ENCODE peak calls at places on chromosomes 12 and 14, in four cellular contexts. Y, E, J and K are unnamed samples.

GRCh38 chr14:68008491-68008890 is 188.9 kb downstream of the RAD51B start:
- DNase-seq in Y (no peak), E (no peak), J (no peak), K (peak)

GRCh38 chr12:56103066-56103711 is 1.2 kb upstream of the PA2G4 start:
- DNase-seq in Y (no peak), E (no peak), J (no peak), K (no peak)

GRCh38 chr12:127260531-127260930 is 1006.4 kb upstream of the TMEM132C start:
- DNase-seq in Y (peak), E (no peak), J (no peak), K (no peak)

GRCh38 chr12:25755681-25756260 is 202.7 kb upstream of the LMNTD1 start:
- DNase-seq in Y (peak), E (no peak), J (no peak), K (peak)

GRCh38 chr12:95497031-95497430 is 23.1 kb downstream of the METAP2 start:
- DNase-seq in Y (no peak), E (no peak), J (no peak), K (no peak)

GRCh38 chr12:121165316-121165715 is 32.6 kb downstream of the P2RX7 start:
- DNase-seq in Y (no peak), E (no peak), J (no peak), K (no peak)

GRCh38 chr12:835754-836493 is 83.5 kb downstream of the WNK1 start:
- DNase-seq in Y (no peak), E (no peak), J (no peak), K (no peak)

GRCh38 chr12:67982165-67982563 is 7.1 kb upstream of the IFNG-AS1 start:
- DNase-seq in Y (no peak), E (no peak), J (no peak), K (no peak)

GRCh38 chr14:93764211-93764659 is 24.1 kb downstream of the PRIMA1 start:
- DNase-seq in Y (peak), E (no peak), J (no peak), K (no peak)

GRCh38 chr12:15875863-15876262 is 6.3 kb upstream of the STRAP start:
- DNase-seq in Y (no peak), E (no peak), J (no peak), K (no peak)

GRCh38 chr12:613996-614726 is 49.1 kb downstream of the NINJ2 start:
- DNase-seq in Y (no peak), E (peak), J (no peak), K (peak)

GRCh38 chr14:87014854-87015253 is 978.1 kb downstream of the GALC start:
- DNase-seq in Y (no peak), E (no peak), J (no peak), K (peak)

GRCh38 chr14:61103541-61104339 is 122.7 kb downstream of the SLC38A6 start:
- DNase-seq in Y (peak), E (peak), J (peak), K (peak)

GRCh38 chr12:32499048-32499447 is 99.7 kb downstream of the FGD4 start:
- DNase-seq in Y (no peak), E (no peak), J (no peak), K (no peak)

GRCh38 chr14:35034440-35034833 is 11.6 kb upstream of the FAM177A1 start:
- DNase-seq in Y (no peak), E (no peak), J (no peak), K (peak)

GRCh38 chr12:98758331-98758730 is 113.2 kb downstream of the APAF1 start:
- DNase-seq in Y (peak), E (peak), J (no peak), K (no peak)

GRCh38 chr12:11545438-11546330 is 103.8 kb upstream of the ETV6 start:
- DNase-seq in Y (no peak), E (no peak), J (no peak), K (peak)

GRCh38 chr12:107458163-107458562 is 227.4 kb upstream of the PWP1 start:
- DNase-seq in Y (no peak), E (no peak), J (no peak), K (no peak)

GRCh38 chr12:90333384-90333783 is 621.6 kb downstream of the CCER1 start:
- DNase-seq in Y (no peak), E (no peak), J (no peak), K (no peak)

GRCh38 chr12:132262256-132263060 is 66.9 kb downstream of the GALNT9 start:
- DNase-seq in Y (no peak), E (no peak), J (no peak), K (no peak)

GRCh38 chr12:100715976-100716657 is 78.5 kb upstream of the ANO4 start:
- DNase-seq in Y (no peak), E (peak), J (no peak), K (peak)

GRCh38 chr14:99689266-99690236 is 5.5 kb downstream of the CYP46A1 start:
- DNase-seq in Y (no peak), E (no peak), J (no peak), K (no peak)

GRCh38 chr12:125092872-125093680 is 27.8 kb downstream of the AACS start:
- DNase-seq in Y (peak), E (peak), J (no peak), K (no peak)

GRCh38 chr12:80517655-80518054 is 73.6 kb downstream of the PTPRQ start:
- DNase-seq in Y (no peak), E (no peak), J (no peak), K (no peak)
- H4K5ac ChIP-seq in Y (no peak), E (no peak), J (no peak), K (no peak)

DNA sequence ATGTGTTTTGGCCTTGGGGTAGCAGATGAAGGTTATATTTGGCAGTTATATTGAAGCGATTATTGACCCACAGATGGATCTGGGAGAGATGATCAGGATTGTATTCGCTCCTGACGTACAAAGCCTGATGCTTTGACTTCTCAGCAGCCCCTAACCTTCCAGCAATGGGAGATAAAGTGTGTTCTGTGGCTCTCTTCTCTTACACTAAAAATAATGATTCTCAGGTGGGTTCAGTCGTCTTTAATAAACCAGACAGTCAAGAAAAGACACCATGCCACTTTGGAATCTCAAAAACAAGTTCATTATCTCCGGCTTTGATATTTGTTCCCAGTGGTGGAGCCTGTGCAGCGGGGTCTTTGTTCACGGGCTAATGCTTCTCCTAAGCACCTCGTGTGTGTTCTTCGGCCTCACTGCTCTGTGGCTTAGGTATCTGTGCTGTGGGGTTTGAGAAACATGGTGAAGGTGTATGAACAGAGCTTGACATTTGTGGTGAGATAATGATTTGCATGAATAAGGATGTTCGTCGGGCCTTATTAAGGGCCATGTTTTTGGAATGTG is 1.6 kb downstream of the ACVR1B start:
- DNase-seq in Y (no peak), E (no peak), J (no peak), K (no peak)
- H4K8ac ChIP-seq in Y (no peak), E (no peak), J (no peak), K (no peak)

DNA sequence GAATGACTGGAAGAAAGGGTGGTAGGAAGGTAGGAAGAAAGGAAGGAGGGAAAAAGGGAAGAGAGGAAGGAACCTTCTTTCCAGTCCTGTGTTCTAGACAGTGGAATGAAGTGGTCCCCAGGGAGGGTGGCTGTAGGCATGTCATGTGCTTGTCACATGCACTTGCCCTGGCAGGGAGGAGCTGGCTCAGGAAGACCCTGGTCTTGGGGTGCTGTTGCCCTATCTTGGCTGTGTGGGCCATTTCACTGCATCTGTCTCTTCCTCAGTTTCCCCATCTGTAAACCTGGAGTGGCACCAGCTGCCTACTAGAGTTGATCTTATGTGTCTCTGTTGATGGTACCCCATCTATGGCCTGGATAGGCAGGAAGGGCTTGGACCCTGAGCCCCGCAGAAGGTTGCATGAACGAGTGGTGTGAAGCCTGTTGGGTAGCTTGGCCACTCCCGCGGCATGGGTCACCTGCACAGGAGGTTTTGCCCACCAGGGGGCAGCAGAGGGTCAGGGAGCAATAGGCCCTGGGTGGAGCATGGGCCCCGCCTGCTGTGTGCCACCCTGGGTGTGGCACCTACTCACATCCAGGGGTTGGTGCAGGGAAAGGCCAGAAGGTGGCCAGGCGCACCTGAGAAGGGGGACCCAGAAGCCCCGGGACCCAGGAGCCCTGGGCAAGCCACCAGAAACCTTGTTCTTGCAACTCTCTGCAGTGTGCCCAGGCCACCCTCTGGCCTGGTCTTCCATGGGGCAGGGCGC is 25.1 kb downstream of the MEG3 start:
- DNase-seq in Y (no peak), E (peak), J (peak), K (peak)
- H3K18ac ChIP-seq in Y (no peak), E (no peak), J (no peak), K (no peak)

DNA sequence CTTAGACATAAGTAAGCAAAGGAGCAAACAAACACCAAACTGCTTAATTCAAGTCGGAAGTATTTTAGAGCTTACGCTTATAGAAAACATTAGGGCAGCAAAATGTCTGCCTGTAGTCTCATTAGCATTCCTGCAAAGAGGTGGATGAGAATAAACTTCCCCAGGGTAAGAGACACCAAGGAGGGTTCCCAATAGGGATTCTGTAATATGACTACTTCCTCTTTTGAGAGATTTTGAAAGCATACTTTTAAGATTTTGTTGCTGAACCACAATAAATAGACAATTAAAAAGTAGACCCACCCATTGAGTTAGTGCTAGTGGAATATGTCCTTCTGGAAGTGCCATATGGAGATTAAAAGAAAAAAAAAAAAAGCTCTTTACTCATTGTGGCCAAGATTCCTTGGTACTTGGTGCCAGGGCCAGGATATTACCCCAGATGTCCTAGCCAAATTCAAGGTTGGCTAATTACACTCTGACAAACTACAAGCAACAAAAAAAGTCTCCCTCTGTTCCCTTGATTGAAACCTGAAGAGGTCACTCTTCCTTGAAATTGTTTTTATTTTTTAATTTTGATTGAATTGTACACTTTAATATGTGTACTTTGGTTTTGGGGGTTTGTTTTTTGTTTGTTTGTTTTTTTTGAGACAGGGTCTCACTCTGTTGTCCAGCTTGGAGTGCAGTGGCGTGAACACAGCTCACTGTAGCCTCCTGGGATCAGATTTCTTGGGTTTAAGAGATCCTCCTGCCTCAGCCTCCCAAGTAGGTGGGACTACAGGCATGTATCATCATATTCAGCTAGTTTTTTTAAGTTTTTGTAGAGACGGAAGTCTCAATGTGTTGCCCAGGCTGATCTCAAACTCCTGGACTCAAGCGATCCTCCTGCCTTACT is 8.7 kb downstream of the CLIP1 start:
- DNase-seq in Y (no peak), E (no peak), J (no peak), K (no peak)
- H4K5ac ChIP-seq in Y (no peak), E (no peak), J (no peak), K (no peak)

GRCh38 chr14:103726474-103726873 is 10.9 kb downstream of the ZFYVE21 start:
- DNase-seq in Y (no peak), E (no peak), J (no peak), K (no peak)
- H4K8ac ChIP-seq in Y (no peak), E (no peak), J (peak), K (no peak)